ENCODE peak calls at places on chromosome 2, in five cellular contexts. G is body of pancreas, V is astrocyte of the spinal cord, C is retinal pigment epithelial cell, J is IMR-90. K is an unnamed sample.

GRCh38 chr2:71512386-71512785 is 59.0 kb downstream of the DYSF start:
- DNase-seq in C (no peak), G (no peak), V (no peak), J (no peak), K (no peak)

GRCh38 chr2:100822587-100823248 is 2.8 kb downstream of the NPAS2 start:
- DNase-seq in C (peak; percentile 88), V (peak; percentile 43), G (peak; percentile 61), J (peak; percentile 51), K (no peak)

GRCh38 chr2:68031546-68032160 is 31.2 kb downstream of the C1D start:
- DNase-seq in V (peak; percentile 72), J (peak; percentile 70), C (peak; percentile 25), G (no peak), K (peak; percentile 55)

GRCh38 chr2:171529914-171530313 is 7.6 kb downstream of the CYBRD1 start:
- DNase-seq in V (no peak), C (no peak), G (no peak), J (no peak), K (no peak)

GRCh38 chr2:116510117-116510671 is 1304.3 kb upstream of the DDX18 start:
- DNase-seq in G (no peak), C (no peak), V (peak; percentile 4), J (no peak), K (peak; percentile 2)

GRCh38 chr2:202815548-202816420 is 55.8 kb downstream of the ICA1L start:
- DNase-seq in V (no peak), C (no peak), G (peak; percentile 13), J (peak; percentile 58), K (no peak)

GRCh38 chr2:218202266-218202665 is 14.7 kb upstream of the ARPC2 start:
- DNase-seq in C (no peak), G (no peak), J (no peak), V (no peak), K (no peak)

GRCh38 chr2:190961918-190962487 is 52.0 kb downstream of the STAT1 start:
- DNase-seq in C (no peak), V (no peak), J (no peak), G (no peak), K (peak; percentile 12)

GRCh38 chr2:189022002-189022401 is 47.8 kb downstream of the COL3A1 start:
- DNase-seq in G (peak; percentile 11), V (peak; percentile 56), J (peak; percentile 93), C (no peak), K (no peak)

GRCh38 chr2:234406085-234406484 is 90.8 kb downstream of the ARL4C start:
- DNase-seq in J (no peak), C (no peak), G (no peak), V (no peak), K (no peak)
- TF ChIP-seq CTCF in J (no peak), C (no peak), G (no peak), V (peak; percentile 19), K (no peak)

GRCh38 chr2:84373391-84373790 is 85.7 kb downstream of the SUCLG1 start:
- DNase-seq in V (no peak), G (no peak), J (peak; percentile 3), C (no peak), K (no peak)

GRCh38 chr2:84378960-84379359 is 80.1 kb downstream of the SUCLG1 start:
- DNase-seq in C (no peak), G (no peak), V (no peak), J (no peak), K (no peak)

GRCh38 chr2:84373866-84374265 is 85.2 kb downstream of the SUCLG1 start:
- DNase-seq in G (no peak), V (no peak), C (no peak), J (no peak), K (no peak)

DNA sequence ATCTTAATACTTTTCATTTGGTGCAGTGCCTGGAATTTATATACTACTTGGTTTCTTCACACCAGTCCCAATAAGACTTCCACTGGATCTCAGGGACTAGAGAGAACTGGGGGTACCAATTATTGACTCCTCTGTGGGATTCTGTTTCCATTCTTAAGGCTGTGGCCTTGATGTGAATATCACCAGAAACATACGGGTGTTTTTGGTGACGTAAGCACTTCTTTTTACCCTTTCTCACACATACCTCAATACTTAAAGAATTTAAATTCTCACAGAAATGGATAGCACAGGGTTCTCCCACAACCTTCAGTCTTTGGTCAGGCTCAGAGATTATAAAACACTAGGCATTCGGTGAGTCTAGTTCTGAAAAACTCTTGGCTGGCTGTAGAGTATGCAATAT is 84.1 kb downstream of the SUCLG1 start:
- DNase-seq in V (no peak), J (no peak), C (no peak), G (no peak), K (no peak)
- TF ChIP-seq CTCF in V (no peak), J (no peak), C (no peak), G (no peak), K (no peak)

GRCh38 chr2:232319117-232320037 is 59.2 kb upstream of the ALPP start:
- DNase-seq in C (no peak), V (no peak), G (no peak), J (no peak), K (no peak)

GRCh38 chr2:232316382-232317190 is 62.0 kb upstream of the ALPP start:
- DNase-seq in G (no peak), V (no peak), J (no peak), C (no peak), K (no peak)

GRCh38 chr2:232318175-232318855 is 60.2 kb upstream of the ALPP start:
- DNase-seq in G (no peak), C (no peak), J (no peak), V (no peak), K (no peak)

GRCh38 chr2:232315923-232316299 is 62.6 kb upstream of the ALPP start:
- DNase-seq in C (no peak), V (no peak), J (no peak), G (no peak), K (no peak)

GRCh38 chr2:232315049-232315922 is 63.3 kb upstream of the ALPP start:
- DNase-seq in J (peak; percentile 30), V (peak; percentile 76), C (no peak), G (peak; percentile 75), K (peak; percentile 59)
- TF ChIP-seq CTCF in J (no peak), V (peak; percentile 15), C (no peak), G (no peak), K (no peak)

DNA sequence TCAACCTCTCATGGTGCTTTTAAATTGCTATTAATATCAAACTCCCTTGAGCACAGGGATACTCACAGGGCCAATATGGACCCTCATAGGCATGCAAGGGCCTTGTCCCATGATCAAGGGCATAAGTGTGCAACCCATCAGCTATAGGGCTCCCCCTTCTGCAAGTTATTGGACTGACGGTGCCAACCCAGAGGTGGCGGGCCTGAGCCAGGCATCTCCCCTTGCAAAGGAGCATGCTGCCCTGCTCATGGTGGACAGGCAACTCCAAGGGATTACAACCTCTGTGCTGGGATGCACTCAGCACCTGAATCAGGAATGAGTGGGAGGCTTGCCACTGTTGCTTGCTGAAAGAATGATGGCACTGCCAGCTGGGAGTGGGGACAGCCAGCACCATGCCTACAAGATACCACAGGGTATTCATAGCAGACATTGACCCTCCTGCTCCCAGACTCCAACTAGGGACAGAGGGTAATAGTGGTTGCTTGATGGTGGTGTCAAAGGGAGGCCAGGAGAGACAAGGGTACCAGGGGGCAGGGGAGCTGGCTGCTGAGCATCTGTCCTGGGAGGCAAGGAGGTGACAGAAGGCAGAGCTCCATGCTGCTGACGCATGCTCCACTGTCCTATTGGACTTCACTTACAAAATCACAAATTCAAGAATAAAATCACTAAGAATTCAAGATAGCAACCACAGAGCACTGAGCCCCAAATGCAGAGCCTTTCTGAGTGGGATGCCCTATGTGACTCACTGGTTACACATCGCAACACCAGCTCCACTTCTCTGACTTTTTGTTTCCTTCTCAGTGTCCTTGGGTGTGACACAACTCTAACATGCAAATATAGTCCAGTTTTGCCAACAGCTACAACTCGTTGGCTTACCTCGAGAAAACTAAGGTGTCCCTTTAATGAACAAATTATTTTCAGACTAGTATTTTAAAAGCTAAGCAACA is 157.1 kb upstream of the CCDC150 start:
- DNase-seq in J (peak; percentile 55), V (peak; percentile 31), C (no peak), G (no peak), K (no peak)
- TF ChIP-seq CTCF in J (no peak), V (no peak), C (no peak), G (no peak), K (no peak)

K was measured in GM20000.